ENCODE peak calls at places on chromosome 16, in four cellular contexts. One of them, this sample, is unnamed. For H3K27me3, the result is how much of the 10 kb centered on the place peaks cover.

GRCh38 chr16:53773881-53774280 is 69.9 kb downstream of the FTO start:
- DNase-seq in left ventricle myocardium inferior: no peak
- DNase-seq in AG04450: no peak
- DNase-seq in lower lobe of right lung: no peak
- DNase-seq in this sample: no peak

GRCh38 chr16:84740596-84741071 is 40.8 kb downstream of the USP10 start:
- DNase-seq in AG04450: no peak
- DNase-seq in left ventricle myocardium inferior: peak
- DNase-seq in lower lobe of right lung: no peak
- DNase-seq in this sample: no peak

GRCh38 chr16:83060-83603 is 5.1 kb downstream of the MPG start:
- DNase-seq in left ventricle myocardium inferior: no peak
- DNase-seq in lower lobe of right lung: no peak
- DNase-seq in AG04450: no peak
- DNase-seq in this sample: no peak

GRCh38 chr16:35146723-35147458 is 1687.5 kb downstream of the TP53TG3F start:
- DNase-seq in AG04450: no peak
- DNase-seq in lower lobe of right lung: peak
- DNase-seq in left ventricle myocardium inferior: no peak
- DNase-seq in this sample: no peak

GRCh38 chr16:77897831-77898540 is 109.6 kb downstream of the VAT1L start:
- DNase-seq in lower lobe of right lung: no peak
- DNase-seq in left ventricle myocardium inferior: no peak
- DNase-seq in AG04450: no peak
- DNase-seq in this sample: no peak

GRCh38 chr16:25063102-25063501 is 47.9 kb upstream of the ARHGAP17 start:
- DNase-seq in AG04450: no peak
- DNase-seq in lower lobe of right lung: no peak
- DNase-seq in left ventricle myocardium inferior: no peak
- DNase-seq in this sample: no peak

GRCh38 chr16:68227183-68227793 is 8.6 kb downstream of the ESRP2 start:
- DNase-seq in left ventricle myocardium inferior: no peak
- DNase-seq in AG04450: no peak
- DNase-seq in lower lobe of right lung: no peak
- DNase-seq in this sample: peak

GRCh38 chr16:49096191-49096945 is 185.3 kb downstream of the CBLN1 start:
- DNase-seq in AG04450: no peak
- DNase-seq in lower lobe of right lung: no peak
- DNase-seq in left ventricle myocardium inferior: no peak
- DNase-seq in this sample: no peak

GRCh38 chr16:55367796-55368195 is 43.8 kb downstream of the IRX6 start:
- DNase-seq in left ventricle myocardium inferior: no peak
- DNase-seq in AG04450: no peak
- DNase-seq in lower lobe of right lung: no peak
- DNase-seq in this sample: no peak

GRCh38 chr16:85286066-85286712 is 173.9 kb upstream of the CIBAR2 start:
- DNase-seq in lower lobe of right lung: no peak
- DNase-seq in left ventricle myocardium inferior: peak
- DNase-seq in AG04450: peak
- DNase-seq in this sample: no peak

GRCh38 chr16:4899474-4899846 is 37.5 kb downstream of the PPL start:
- DNase-seq in lower lobe of right lung: no peak
- DNase-seq in left ventricle myocardium inferior: no peak
- DNase-seq in AG04450: no peak
- DNase-seq in this sample: no peak

GRCh38 chr16:10765772-10766171 is 22.1 kb downstream of the NUBP1 start:
- DNase-seq in AG04450: no peak
- DNase-seq in left ventricle myocardium inferior: no peak
- DNase-seq in lower lobe of right lung: no peak
- DNase-seq in this sample: no peak

DNA sequence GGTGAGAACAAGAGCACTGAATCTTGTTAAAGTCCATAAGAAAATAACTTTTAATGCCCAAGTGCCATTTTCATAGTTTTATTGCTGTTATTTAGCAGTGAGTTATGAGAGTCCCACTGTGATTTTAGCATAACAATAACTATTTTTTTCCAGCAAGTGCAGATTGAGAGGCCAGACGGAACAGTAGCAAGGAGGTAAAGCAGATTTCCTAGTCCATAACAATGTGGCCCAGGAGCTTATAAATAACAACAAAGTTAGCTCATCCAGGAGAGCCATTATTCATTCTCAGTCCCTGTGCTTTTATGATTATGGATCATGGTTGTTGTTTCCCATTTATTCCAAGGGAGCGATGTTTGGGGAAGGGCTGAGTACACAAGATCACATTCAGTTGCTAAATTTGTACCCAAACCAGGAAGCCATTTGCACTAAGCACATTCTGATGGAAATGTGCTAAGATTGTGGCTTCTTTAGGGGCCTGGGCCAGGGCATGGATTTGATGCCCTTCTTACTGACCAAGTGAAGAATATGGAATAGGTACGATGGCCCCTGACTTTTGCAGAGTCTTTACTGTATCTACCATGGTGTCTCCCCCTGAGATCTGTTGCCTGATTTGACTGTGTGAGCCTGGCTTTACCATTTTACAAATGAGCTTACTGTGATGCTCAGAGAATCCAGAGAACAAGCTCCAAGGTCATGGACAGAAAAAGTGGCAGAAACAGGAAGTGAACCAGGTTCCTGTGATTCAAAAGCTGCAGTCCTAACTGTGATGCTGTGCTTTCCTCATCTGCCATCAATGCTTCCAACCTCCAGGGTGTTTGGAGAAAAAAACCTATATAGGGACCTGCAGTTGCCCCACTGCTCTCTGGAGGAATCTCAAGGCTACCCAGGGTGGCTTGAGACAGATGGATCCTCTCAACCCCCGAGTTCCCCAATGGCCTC is 204.7 kb upstream of the HSBP1 start:
- DNase-seq in AG04450: no peak
- DNase-seq in lower lobe of right lung: no peak
- DNase-seq in left ventricle myocardium inferior: no peak
- DNase-seq in this sample: no peak
- H3K27ac ChIP-seq in AG04450: no peak
- H3K27ac ChIP-seq in lower lobe of right lung: no peak
- H3K27ac ChIP-seq in left ventricle myocardium inferior: no peak
- H3K27ac ChIP-seq in this sample: no peak

GRCh38 chr16:23863511-23864422 is 28.0 kb downstream of the PRKCB start:
- DNase-seq in lower lobe of right lung: no peak
- DNase-seq in AG04450: no peak
- DNase-seq in left ventricle myocardium inferior: no peak
- DNase-seq in this sample: no peak
- H3K27me3 ChIP-seq in lower lobe of right lung: under half
- H3K27me3 ChIP-seq in AG04450: under half
- H3K27me3 ChIP-seq in left ventricle myocardium inferior: half or more
- H3K27me3 ChIP-seq in this sample: under half

GRCh38 chr16:82668094-82668493 is 41.3 kb downstream of the CDH13 start:
- DNase-seq in left ventricle myocardium inferior: no peak
- DNase-seq in lower lobe of right lung: no peak
- DNase-seq in AG04450: no peak
- DNase-seq in this sample: no peak

GRCh38 chr16:82667437-82667836 is 40.7 kb downstream of the CDH13 start:
- DNase-seq in lower lobe of right lung: no peak
- DNase-seq in left ventricle myocardium inferior: no peak
- DNase-seq in AG04450: no peak
- DNase-seq in this sample: no peak

GRCh38 chr16:82671743-82672142 is 45.0 kb downstream of the CDH13 start:
- DNase-seq in lower lobe of right lung: no peak
- DNase-seq in left ventricle myocardium inferior: no peak
- DNase-seq in AG04450: no peak
- DNase-seq in this sample: peak

GRCh38 chr16:82675300-82675699 is 48.5 kb downstream of the CDH13 start:
- DNase-seq in lower lobe of right lung: no peak
- DNase-seq in AG04450: no peak
- DNase-seq in left ventricle myocardium inferior: no peak
- DNase-seq in this sample: no peak

DNA sequence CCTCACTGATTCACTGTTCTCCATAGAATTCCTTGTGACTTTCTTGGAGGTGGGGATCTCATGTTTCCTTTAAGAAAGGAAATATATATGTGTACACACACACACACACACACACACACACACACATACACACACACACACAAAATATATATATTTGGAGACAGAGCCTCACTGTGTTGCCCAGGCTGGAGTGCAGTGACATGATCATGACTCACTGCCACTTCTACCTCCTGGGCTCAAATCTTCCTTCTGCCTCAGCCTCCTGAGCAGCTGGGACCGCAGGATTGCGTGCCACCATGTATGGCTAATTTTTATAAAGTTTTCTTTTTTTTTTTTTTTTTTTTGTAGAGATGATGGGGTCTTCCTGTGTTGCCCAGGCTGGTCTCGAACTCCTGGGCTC is 45.9 kb downstream of the CDH13 start:
- DNase-seq in left ventricle myocardium inferior: no peak
- DNase-seq in lower lobe of right lung: no peak
- DNase-seq in AG04450: no peak
- DNase-seq in this sample: no peak
- TF ChIP-seq CTCF in left ventricle myocardium inferior: no peak
- TF ChIP-seq CTCF in lower lobe of right lung: no peak
- TF ChIP-seq CTCF in AG04450: no peak
- TF ChIP-seq CTCF in this sample: no peak

GRCh38 chr16:12511708-12512107 is 292.0 kb downstream of the CPPED1 start:
- DNase-seq in left ventricle myocardium inferior: no peak
- DNase-seq in AG04450: no peak
- DNase-seq in lower lobe of right lung: no peak
- DNase-seq in this sample: no peak
- H3K27ac ChIP-seq in left ventricle myocardium inferior: no peak
- H3K27ac ChIP-seq in AG04450: no peak
- H3K27ac ChIP-seq in lower lobe of right lung: no peak
- H3K27ac ChIP-seq in this sample: no peak

This sample was measured in CD4-positive, alpha-beta T cell.